ENCODE peak calls at places on chromosomes 2 and 18, in nine cellular contexts. Y is GM12865, Q is brain microvascular endothelial cell, S is fibroblast of mammary gland, X is tibial nerve, K is epithelial cell of esophagus, F is upper lobe of right lung, A is fibroblast of lung, O is K562. U is an unnamed sample.

GRCh38 chr2:40284797-40285196 is 167.1 kb downstream of the SLC8A1 start:
- DNase-seq in Y (no peak), Q (peak), S (peak), X (no peak), K (no peak), F (no peak), A (no peak), O (no peak), U (no peak)

GRCh38 chr2:133477614-133477990 is 90.7 kb downstream of the NCKAP5 start:
- DNase-seq in Y (no peak), Q (peak), S (no peak), X (no peak), K (peak), F (no peak), A (no peak), O (no peak), U (no peak)

GRCh38 chr18:58225101-58225500 is 181.1 kb downstream of the NEDD4L start:
- DNase-seq in Y (peak), Q (no peak), S (peak), X (no peak), K (peak), F (no peak), A (no peak), O (no peak), U (no peak)

GRCh38 chr2:130891968-130892367 is 55.3 kb downstream of the ARHGEF4 start:
- DNase-seq in Y (no peak), Q (no peak), S (no peak), X (no peak), K (no peak), F (no peak), A (no peak), O (no peak), U (no peak)

GRCh38 chr2:241844831-241845578 is 13.7 kb downstream of the PDCD1 start:
- DNase-seq in Y (no peak), Q (no peak), S (no peak), X (no peak), K (no peak), F (no peak), A (no peak), O (no peak), U (no peak)

GRCh38 chr18:76620326-76620813 is 125.3 kb upstream of the ZNF516 start:
- DNase-seq in Y (peak), Q (peak), S (peak), X (peak), K (peak), F (peak), A (peak), O (peak), U (peak)

GRCh38 chr2:148993336-148993735 is 45.2 kb upstream of the LYPD6B start:
- DNase-seq in Y (no peak), Q (no peak), S (no peak), X (no peak), K (no peak), F (no peak), A (no peak), O (no peak), U (no peak)

GRCh38 chr2:217165547-217165946 is 305.7 kb upstream of the TNP1 start:
- DNase-seq in Y (no peak), Q (no peak), S (no peak), X (no peak), K (peak), F (no peak), A (no peak), O (no peak), U (no peak)

GRCh38 chr2:200905618-200906296 is 16.6 kb downstream of the NIF3L1 start:
- DNase-seq in Y (peak), Q (peak), S (peak), X (peak), K (peak), F (peak), A (peak), O (peak), U (peak)

GRCh38 chr2:150605664-150606063 is 118.2 kb upstream of the RND3 start:
- DNase-seq in Y (no peak), Q (no peak), S (no peak), X (no peak), K (peak), F (no peak), A (no peak), O (no peak), U (no peak)

GRCh38 chr18:44807766-44808165 is 127.1 kb downstream of the SETBP1 start:
- DNase-seq in Y (no peak), Q (no peak), S (no peak), X (no peak), K (no peak), F (no peak), A (no peak), O (no peak), U (no peak)

GRCh38 chr2:119338826-119339561 is 27.6 kb downstream of the C2orf76 start:
- DNase-seq in Y (peak), Q (no peak), S (no peak), X (no peak), K (no peak), F (peak), A (no peak), O (peak), U (no peak)

GRCh38 chr2:126824663-126825062 is 74.0 kb upstream of the TEX51 start:
- DNase-seq in Y (no peak), Q (no peak), S (peak), X (no peak), K (no peak), F (no peak), A (no peak), O (peak), U (no peak)

GRCh38 chr18:1383465-1383864 is 478.8 kb downstream of the ADCYAP1 start:
- DNase-seq in Y (no peak), Q (no peak), S (no peak), X (no peak), K (no peak), F (no peak), A (no peak), O (no peak), U (no peak)

GRCh38 chr2:233023761-233024410 is 8.6 kb upstream of the NEU2 start:
- DNase-seq in Y (no peak), Q (no peak), S (no peak), X (no peak), K (no peak), F (no peak), A (no peak), O (no peak), U (no peak)
- TF ChIP-seq CTCF in Y (no peak), Q (no peak), S (no peak), X (no peak), K (no peak), F (no peak), A (no peak), O (no peak), U (no peak)

DNA sequence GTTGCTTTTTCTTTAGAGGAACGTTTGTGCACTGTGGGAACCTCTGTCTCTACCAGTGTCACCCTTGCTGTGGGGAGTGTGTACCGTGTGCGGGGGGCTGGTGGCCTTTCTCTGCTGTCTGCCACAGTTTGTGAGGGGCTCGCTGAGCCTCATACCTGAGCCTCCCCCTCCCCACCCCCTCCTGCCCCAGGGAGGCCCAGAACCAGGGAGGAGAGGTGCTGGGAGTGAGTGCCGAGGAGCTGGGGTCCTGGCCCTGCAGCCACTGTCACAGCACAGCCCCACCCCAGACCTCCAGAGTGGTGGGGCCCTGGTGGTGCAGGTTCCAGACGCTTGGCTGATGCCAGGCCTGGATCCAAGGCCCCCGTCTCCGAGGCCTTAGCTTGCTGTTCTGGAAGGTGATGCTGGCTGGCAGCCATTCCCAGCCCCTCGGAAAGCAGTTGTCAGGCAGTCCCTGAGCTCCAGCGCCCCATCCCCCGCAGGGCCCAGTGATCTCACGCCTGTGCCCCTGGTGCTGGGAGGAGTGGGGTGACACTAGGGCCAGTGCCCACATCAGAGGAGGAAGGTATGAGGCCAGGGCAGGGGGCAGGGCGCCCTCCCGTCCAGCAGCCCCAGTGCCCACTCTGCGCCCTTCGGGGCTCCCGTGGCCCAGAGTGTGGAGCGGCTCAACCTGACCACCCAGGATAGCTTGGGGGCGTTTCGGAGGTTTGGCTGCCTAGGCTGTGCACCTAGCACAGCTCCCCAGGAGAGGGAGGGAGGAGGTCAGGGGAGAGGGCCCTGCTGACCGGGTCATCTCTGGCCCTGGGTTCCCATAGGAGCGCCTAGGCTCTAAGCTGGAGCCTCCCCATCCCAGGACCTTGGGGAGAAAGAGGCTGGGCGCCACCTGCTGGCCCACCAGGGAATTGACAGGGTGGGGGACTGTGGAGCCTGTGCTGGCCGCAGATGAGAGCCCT is 53.0 kb upstream of the ALPP start:
- DNase-seq in Y (peak), Q (peak), S (peak), X (no peak), K (peak), F (peak), A (peak), O (peak), U (peak)
- TF ChIP-seq CTCF in Y (peak), Q (peak), S (peak), X (peak), K (peak), F (peak), A (peak), O (no peak), U (peak)

GRCh38 chr2:238920053-238920452 is 72.2 kb downstream of the TWIST2 start:
- DNase-seq in Y (no peak), Q (no peak), S (no peak), X (no peak), K (no peak), F (peak), A (no peak), O (no peak), U (no peak)

GRCh38 chr2:238921681-238922319 is 73.9 kb downstream of the TWIST2 start:
- DNase-seq in Y (no peak), Q (no peak), S (no peak), X (no peak), K (no peak), F (peak), A (no peak), O (no peak), U (no peak)

GRCh38 chr2:238920601-238921001 is 72.7 kb downstream of the TWIST2 start:
- DNase-seq in Y (no peak), Q (no peak), S (no peak), X (no peak), K (no peak), F (no peak), A (no peak), O (no peak), U (no peak)

GRCh38 chr2:238922435-238922834 is 74.5 kb downstream of the TWIST2 start:
- DNase-seq in Y (no peak), Q (no peak), S (no peak), X (no peak), K (no peak), F (no peak), A (no peak), O (no peak), U (no peak)

GRCh38 chr2:238921259-238921658 is 73.4 kb downstream of the TWIST2 start:
- DNase-seq in Y (no peak), Q (no peak), S (no peak), X (no peak), K (no peak), F (peak), A (no peak), O (no peak), U (no peak)
- TF ChIP-seq CTCF in Y (no peak), Q (no peak), S (no peak), X (no peak), K (no peak), F (no peak), A (no peak), O (no peak), U (no peak)

DNA sequence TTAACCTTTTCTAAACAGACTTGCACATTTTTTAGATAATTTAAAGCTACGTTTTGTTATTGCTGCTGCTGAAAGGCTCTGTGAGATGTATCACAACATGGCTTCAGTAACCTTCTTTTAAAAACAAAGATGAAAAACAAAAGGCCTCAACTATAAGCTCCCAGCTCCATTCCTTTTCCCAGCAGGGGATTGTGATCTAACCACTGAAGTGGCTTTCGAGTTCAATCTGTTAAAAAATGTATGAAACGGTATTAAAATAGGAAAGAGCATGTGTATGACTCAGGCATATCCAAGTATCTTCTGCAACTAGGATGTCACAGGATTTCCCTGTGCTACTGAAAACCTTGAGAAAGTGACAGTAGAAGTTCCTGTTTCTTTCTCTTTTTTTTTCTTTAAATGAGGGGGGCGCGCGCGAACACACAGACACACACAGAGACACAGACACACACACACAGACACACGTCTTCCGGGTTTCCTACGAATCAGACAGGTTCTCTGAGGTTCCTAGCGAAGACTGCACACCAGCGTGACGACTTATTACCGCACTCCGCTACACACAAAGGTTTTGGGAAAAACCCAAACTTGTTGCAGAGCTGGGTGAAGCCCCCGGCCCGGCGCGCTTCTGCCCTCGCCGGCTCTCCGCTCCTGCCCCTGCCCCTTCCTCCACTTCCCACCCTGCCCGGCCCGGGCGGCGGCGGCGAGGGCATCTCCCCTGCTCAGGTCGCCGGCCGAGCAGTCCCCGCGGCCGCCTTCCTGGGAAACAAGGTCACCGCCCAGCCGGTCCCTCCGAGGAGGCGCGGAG is 86.8 kb downstream of the RBMS1 start:
- DNase-seq in Y (peak), Q (peak), S (peak), X (peak), K (peak), F (peak), A (peak), O (no peak), U (peak)
- TF ChIP-seq CTCF in Y (no peak), Q (no peak), S (no peak), X (no peak), K (no peak), F (no peak), A (no peak), O (no peak), U (no peak)

GRCh38 chr2:10467401-10467800 is 19.3 kb upstream of the ODC1 start:
- DNase-seq in Y (no peak), Q (no peak), S (no peak), X (no peak), K (no peak), F (peak), A (no peak), O (no peak), U (peak)
- TF ChIP-seq CTCF in Y (no peak), Q (peak), S (no peak), X (no peak), K (no peak), F (no peak), A (no peak), O (no peak), U (no peak)

DNA sequence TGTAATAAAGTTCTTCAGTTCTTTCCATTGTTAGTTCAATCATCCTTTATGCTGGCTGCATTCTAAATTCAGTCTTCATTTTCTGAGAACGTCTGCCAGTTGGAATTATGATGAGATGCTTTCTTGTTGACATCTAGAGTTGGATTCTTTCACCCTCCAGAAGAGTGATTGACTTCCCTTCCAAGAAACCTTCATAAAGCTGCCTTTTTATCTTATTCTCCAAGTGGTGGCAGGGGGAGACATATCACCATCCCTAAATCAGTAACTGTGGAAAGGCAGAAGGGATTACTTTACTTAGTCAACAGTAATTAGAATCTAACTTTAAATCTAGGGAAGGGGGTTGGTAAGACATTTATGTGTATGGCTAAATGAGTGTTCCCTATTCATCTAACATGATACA is 86.8 kb upstream of the GULP1 start:
- DNase-seq in Y (no peak), Q (no peak), S (no peak), X (no peak), K (no peak), F (no peak), A (no peak), O (no peak), U (no peak)
- TF ChIP-seq CTCF in Y (no peak), Q (no peak), S (no peak), X (no peak), K (no peak), F (no peak), A (no peak), O (no peak), U (no peak)

GRCh38 chr2:237733677-237734300 is 64.8 kb upstream of the RBM44 start:
- DNase-seq in Y (no peak), Q (no peak), S (no peak), X (no peak), K (no peak), F (no peak), A (no peak), O (no peak), U (no peak)

GRCh38 chr2:237734905-237735623 is 63.5 kb upstream of the RBM44 start:
- DNase-seq in Y (no peak), Q (no peak), S (no peak), X (no peak), K (no peak), F (no peak), A (no peak), O (no peak), U (no peak)

GRCh38 chr2:237736783-237737182 is 61.8 kb upstream of the RBM44 start:
- DNase-seq in Y (no peak), Q (no peak), S (no peak), X (no peak), K (no peak), F (no peak), A (no peak), O (no peak), U (no peak)

GRCh38 chr2:237737196-237737865 is 61.2 kb upstream of the RBM44 start:
- DNase-seq in Y (no peak), Q (no peak), S (no peak), X (no peak), K (no peak), F (no peak), A (no peak), O (no peak), U (no peak)

GRCh38 chr2:237735762-237736161 is 62.8 kb upstream of the RBM44 start:
- DNase-seq in Y (no peak), Q (no peak), S (no peak), X (no peak), K (no peak), F (no peak), A (no peak), O (no peak), U (no peak)
- TF ChIP-seq CTCF in Y (no peak), Q (no peak), S (no peak), X (no peak), K (no peak), F (no peak), A (no peak), O (no peak), U (no peak)